ENCODE peak calls at places on chromosome 16, in seven cellular contexts. K is LoVo; W is Ammon's horn; P is right cardiac atrium; F is OCI-M1; H is amygdala; I is activated CD4-positive, alpha-beta T cell treated with anti-CD3 and anti-CD28 coated beads for 24 hours. G is an unnamed sample.

GRCh38 chr16:55331648-55332185 is 7.7 kb downstream of the IRX6 start:
- DNase-seq in F (no peak), I (no peak), P (no peak), H (no peak), K (no peak), W (no peak), G (no peak)

GRCh38 chr16:79267146-79267545 is 333.4 kb downstream of the MAF start:
- DNase-seq in K (no peak), I (no peak), W (no peak), P (no peak), H (no peak), F (no peak), G (no peak)

GRCh38 chr16:53207810-53208752 is 153.3 kb downstream of the CHD9 start:
- DNase-seq in H (peak; percentile 62), F (peak; percentile 85), I (no peak), K (peak; percentile 7), W (peak; percentile 93), P (no peak), G (no peak)

GRCh38 chr16:81175325-81175891 is 63.1 kb upstream of the BCO1 start:
- DNase-seq in I (no peak), K (peak; percentile 12), W (no peak), H (no peak), F (no peak), P (no peak), G (no peak)

GRCh38 chr16:3171181-3171854 is 16.7 kb upstream of the OR1F1 start:
- DNase-seq in K (no peak), F (peak; percentile 69), P (no peak), H (no peak), W (no peak), I (no peak), G (no peak)

GRCh38 chr16:57316390-57317017 is 32.0 kb upstream of the PLLP start:
- DNase-seq in P (peak; percentile 65), F (no peak), I (no peak), H (no peak), K (peak; percentile 53), W (no peak), G (no peak)

GRCh38 chr16:80694950-80695471 is 109.4 kb downstream of the CDYL2 start:
- DNase-seq in H (no peak), I (no peak), P (no peak), W (no peak), F (peak; percentile 22), K (no peak), G (no peak)

GRCh38 chr16:4882633-4883285 is 35.5 kb downstream of the UBN1 start:
- DNase-seq in H (no peak), W (no peak), K (peak; percentile 49), F (no peak), I (no peak), P (no peak), G (no peak)

GRCh38 chr16:57865746-57866528 is 63.6 kb upstream of the KIFC3 start:
- DNase-seq in I (no peak), P (no peak), K (peak; percentile 15), F (no peak), W (no peak), H (no peak), G (no peak)

GRCh38 chr16:73610160-73610559 is 562.2 kb upstream of the ZFHX3 start:
- DNase-seq in K (no peak), P (no peak), H (no peak), I (no peak), W (no peak), F (no peak), G (no peak)

GRCh38 chr16:88773812-88774291 is 11.2 kb downstream of the PIEZO1 start:
- DNase-seq in W (no peak), K (peak; percentile 38), P (peak; percentile 91), F (peak; percentile 92), I (no peak), H (no peak), G (peak; percentile 75)

GRCh38 chr16:3182608-3183444 is 5.2 kb upstream of the OR1F1 start:
- DNase-seq in P (no peak), I (peak; percentile 70), W (no peak), H (no peak), F (peak; percentile 91), K (no peak), G (no peak)

GRCh38 chr16:57866529-57866918 is 64.2 kb upstream of the KIFC3 start:
- DNase-seq in K (no peak), F (no peak), I (no peak), P (no peak), W (no peak), H (no peak), G (no peak)